ENCODE peak calls at places on chromosome 6, in nine cellular contexts. R is aorta, E is neural progenitor cell, O is T-helper 22 cell, K is left colon, G is HEK293T, Y is heart left ventricle, H is NCI-H1417, U is AG04449. Q is an unnamed sample.
A peak's percentile ranks its signal among the peaks of the same experiment; 100 is the strongest.

GRCh38 chr6:132466952-132467351 is 46.0 kb downstream of the STX7 start:
- DNase-seq in R (no peak), E (no peak), O (no peak), K (no peak), G (no peak), Y (no peak), H (no peak), U (no peak), Q (peak; percentile 53)

GRCh38 chr6:40931927-40932326 is 107.1 kb downstream of the UNC5CL start:
- DNase-seq in R (no peak), E (no peak), O (no peak), K (no peak), G (no peak), Y (no peak), H (no peak), U (no peak), Q (peak; percentile 21)

GRCh38 chr6:42727084-42727601 is 4.7 kb upstream of the PRPH2 start:
- DNase-seq in R (peak; percentile 61), E (no peak), O (no peak), K (peak; percentile 33), G (no peak), Y (peak; percentile 35), H (peak; percentile 65), U (no peak), Q (no peak)

GRCh38 chr6:111980168-111980567 is 73.7 kb upstream of the CCN6 start:
- DNase-seq in R (no peak), E (no peak), O (no peak), K (no peak), G (no peak), Y (peak; percentile 43), H (no peak), U (no peak), Q (no peak)

GRCh38 chr6:3607171-3607570 is 144.3 kb downstream of the PXDC1 start:
- DNase-seq in R (no peak), E (no peak), O (no peak), K (no peak), G (no peak), Y (no peak), H (no peak), U (no peak), Q (no peak)

GRCh38 chr6:132235596-132236280 is 165.5 kb downstream of the MOXD1 start:
- DNase-seq in R (no peak), E (no peak), O (no peak), K (no peak), G (no peak), Y (no peak), H (peak; percentile 22), U (no peak), Q (no peak)

GRCh38 chr6:148508401-148509151 is 165.9 kb downstream of the SASH1 start:
- DNase-seq in R (no peak), E (peak; percentile 84), O (no peak), K (no peak), G (no peak), Y (no peak), H (no peak), U (no peak), Q (no peak)

GRCh38 chr6:93624408-93624807 is 205.0 kb upstream of the EPHA7 start:
- DNase-seq in R (no peak), E (peak; percentile 67), O (no peak), K (no peak), G (peak; percentile 37), Y (no peak), H (peak; percentile 88), U (no peak), Q (no peak)

GRCh38 chr6:166417285-166417691 is 34.5 kb upstream of the MPC1 start:
- DNase-seq in R (no peak), E (no peak), O (peak; percentile 39), K (no peak), G (no peak), Y (no peak), H (no peak), U (no peak), Q (no peak)

GRCh38 chr6:2028457-2029038 is 216.9 kb downstream of the GMDS start:
- DNase-seq in R (no peak), E (no peak), O (no peak), K (no peak), G (no peak), Y (no peak), H (peak; percentile 98), U (no peak), Q (no peak)

Q was measured in GM04503.